ENCODE peak calls at places on chromosome 12, in eight cellular contexts. One of them, this sample, is unnamed.

GRCh38 chr12:127293507-127294310 is 973.3 kb upstream of the TMEM132C start:
- DNase-seq in H1: peak
- DNase-seq in A549: peak
- DNase-seq in GM12878: no peak
- DNase-seq in SK-N-SH: peak
- DNase-seq in HepG2: no peak
- DNase-seq in ovary: no peak
- DNase-seq in tibial nerve: peak
- DNase-seq in this sample: peak

GRCh38 chr12:42091769-42092168 is 52.9 kb downstream of the GXYLT1 start:
- DNase-seq in tibial nerve: no peak
- DNase-seq in HepG2: no peak
- DNase-seq in SK-N-SH: no peak
- DNase-seq in ovary: no peak
- DNase-seq in A549: no peak
- DNase-seq in H1: no peak
- DNase-seq in GM12878: no peak
- DNase-seq in this sample: no peak

GRCh38 chr12:59459966-59460365 is 135.9 kb upstream of the SLC16A7 start:
- DNase-seq in tibial nerve: no peak
- DNase-seq in A549: no peak
- DNase-seq in HepG2: no peak
- DNase-seq in ovary: no peak
- DNase-seq in GM12878: no peak
- DNase-seq in SK-N-SH: no peak
- DNase-seq in H1: no peak
- DNase-seq in this sample: no peak

GRCh38 chr12:57370696-57371095 is 60.1 kb downstream of the R3HDM2 start:
- DNase-seq in tibial nerve: no peak
- DNase-seq in A549: no peak
- DNase-seq in H1: no peak
- DNase-seq in ovary: no peak
- DNase-seq in SK-N-SH: no peak
- DNase-seq in HepG2: no peak
- DNase-seq in GM12878: no peak
- DNase-seq in this sample: no peak

GRCh38 chr12:111443086-111443485 is 37.4 kb downstream of the SH2B3 start:
- DNase-seq in GM12878: no peak
- DNase-seq in A549: no peak
- DNase-seq in ovary: no peak
- DNase-seq in tibial nerve: no peak
- DNase-seq in H1: no peak
- DNase-seq in HepG2: no peak
- DNase-seq in SK-N-SH: no peak
- DNase-seq in this sample: no peak

GRCh38 chr12:124727244-124727673 is 136.4 kb downstream of the SCARB1 start:
- DNase-seq in tibial nerve: peak
- DNase-seq in H1: no peak
- DNase-seq in SK-N-SH: no peak
- DNase-seq in HepG2: peak
- DNase-seq in ovary: no peak
- DNase-seq in A549: no peak
- DNase-seq in GM12878: no peak
- DNase-seq in this sample: peak

GRCh38 chr12:26839551-26839950 is 6.6 kb upstream of the ITPR2 start:
- DNase-seq in HepG2: no peak
- DNase-seq in GM12878: no peak
- DNase-seq in tibial nerve: no peak
- DNase-seq in H1: no peak
- DNase-seq in SK-N-SH: no peak
- DNase-seq in ovary: no peak
- DNase-seq in A549: no peak
- DNase-seq in this sample: no peak

GRCh38 chr12:114974333-114974732 is 290.4 kb upstream of the TBX3 start:
- DNase-seq in A549: no peak
- DNase-seq in tibial nerve: no peak
- DNase-seq in ovary: no peak
- DNase-seq in SK-N-SH: no peak
- DNase-seq in HepG2: no peak
- DNase-seq in H1: no peak
- DNase-seq in GM12878: no peak
- DNase-seq in this sample: no peak

GRCh38 chr12:5432011-5432400 is at the start of gene NTF3:
- DNase-seq in HepG2: no peak
- DNase-seq in tibial nerve: no peak
- DNase-seq in SK-N-SH: peak
- DNase-seq in A549: no peak
- DNase-seq in H1: peak
- DNase-seq in ovary: peak
- DNase-seq in GM12878: no peak
- DNase-seq in this sample: no peak

GRCh38 chr12:104370989-104371870 is 67.7 kb downstream of the EID3 start:
- DNase-seq in HepG2: no peak
- DNase-seq in GM12878: no peak
- DNase-seq in H1: no peak
- DNase-seq in SK-N-SH: no peak
- DNase-seq in tibial nerve: no peak
- DNase-seq in A549: peak
- DNase-seq in ovary: no peak
- DNase-seq in this sample: no peak

GRCh38 chr12:9756756-9757155 is 3.9 kb downstream of the CD69 start:
- DNase-seq in HepG2: no peak
- DNase-seq in SK-N-SH: no peak
- DNase-seq in ovary: no peak
- DNase-seq in A549: no peak
- DNase-seq in tibial nerve: no peak
- DNase-seq in GM12878: no peak
- DNase-seq in H1: no peak
- DNase-seq in this sample: no peak

GRCh38 chr12:131264625-131265024 is 310.9 kb downstream of the ADGRD1 start:
- DNase-seq in H1: no peak
- DNase-seq in A549: peak
- DNase-seq in GM12878: no peak
- DNase-seq in SK-N-SH: no peak
- DNase-seq in tibial nerve: no peak
- DNase-seq in ovary: peak
- DNase-seq in HepG2: no peak
- DNase-seq in this sample: no peak

GRCh38 chr12:100128509-100128908 is 14.2 kb downstream of the BLTP3B start:
- DNase-seq in A549: peak
- DNase-seq in HepG2: peak
- DNase-seq in tibial nerve: peak
- DNase-seq in GM12878: no peak
- DNase-seq in ovary: no peak
- DNase-seq in SK-N-SH: peak
- DNase-seq in H1: no peak
- DNase-seq in this sample: peak

GRCh38 chr12:123946152-123946515 is 26.5 kb downstream of the CCDC92 start:
- DNase-seq in tibial nerve: no peak
- DNase-seq in GM12878: no peak
- DNase-seq in HepG2: no peak
- DNase-seq in SK-N-SH: no peak
- DNase-seq in H1: no peak
- DNase-seq in ovary: no peak
- DNase-seq in A549: no peak
- DNase-seq in this sample: no peak

GRCh38 chr12:117328556-117329100 is 32.8 kb downstream of the NOS1 start:
- DNase-seq in H1: no peak
- DNase-seq in SK-N-SH: no peak
- DNase-seq in ovary: no peak
- DNase-seq in HepG2: no peak
- DNase-seq in tibial nerve: no peak
- DNase-seq in A549: no peak
- DNase-seq in GM12878: no peak
- DNase-seq in this sample: no peak

GRCh38 chr12:98456583-98457573 is 58.5 kb upstream of the TMPO start:
- DNase-seq in tibial nerve: no peak
- DNase-seq in GM12878: no peak
- DNase-seq in SK-N-SH: peak
- DNase-seq in HepG2: no peak
- DNase-seq in A549: no peak
- DNase-seq in ovary: peak
- DNase-seq in H1: peak
- DNase-seq in this sample: peak

GRCh38 chr12:20436367-20436766 is 68.0 kb downstream of the PDE3A start:
- DNase-seq in SK-N-SH: no peak
- DNase-seq in ovary: no peak
- DNase-seq in tibial nerve: no peak
- DNase-seq in HepG2: no peak
- DNase-seq in H1: no peak
- DNase-seq in GM12878: no peak
- DNase-seq in A549: no peak
- DNase-seq in this sample: no peak

GRCh38 chr12:49806877-49807276 is 21.3 kb downstream of the NCKAP5L start:
- DNase-seq in tibial nerve: no peak
- DNase-seq in A549: no peak
- DNase-seq in HepG2: no peak
- DNase-seq in GM12878: no peak
- DNase-seq in ovary: no peak
- DNase-seq in SK-N-SH: peak
- DNase-seq in H1: no peak
- DNase-seq in this sample: no peak

GRCh38 chr12:49805409-49805808 is 22.8 kb downstream of the NCKAP5L start:
- DNase-seq in GM12878: no peak
- DNase-seq in SK-N-SH: no peak
- DNase-seq in tibial nerve: no peak
- DNase-seq in HepG2: no peak
- DNase-seq in A549: no peak
- DNase-seq in H1: no peak
- DNase-seq in ovary: no peak
- DNase-seq in this sample: no peak

GRCh38 chr12:49803693-49804450 is 24.3 kb downstream of the NCKAP5L start:
- DNase-seq in H1: no peak
- DNase-seq in A549: no peak
- DNase-seq in SK-N-SH: no peak
- DNase-seq in GM12878: no peak
- DNase-seq in HepG2: no peak
- DNase-seq in ovary: no peak
- DNase-seq in tibial nerve: no peak
- DNase-seq in this sample: no peak

GRCh38 chr12:49806321-49806813 is 21.8 kb downstream of the NCKAP5L start:
- DNase-seq in tibial nerve: no peak
- DNase-seq in SK-N-SH: no peak
- DNase-seq in GM12878: no peak
- DNase-seq in ovary: no peak
- DNase-seq in H1: no peak
- DNase-seq in A549: no peak
- DNase-seq in HepG2: no peak
- DNase-seq in this sample: no peak

GRCh38 chr12:49804821-49805220 is 23.4 kb downstream of the NCKAP5L start:
- DNase-seq in SK-N-SH: peak
- DNase-seq in ovary: no peak
- DNase-seq in A549: no peak
- DNase-seq in GM12878: no peak
- DNase-seq in H1: no peak
- DNase-seq in HepG2: no peak
- DNase-seq in tibial nerve: no peak
- DNase-seq in this sample: no peak
- TF ChIP-seq EP300 in SK-N-SH: no peak
- TF ChIP-seq EP300 in ovary: no peak
- TF ChIP-seq EP300 in A549: no peak
- TF ChIP-seq EP300 in GM12878: no peak
- TF ChIP-seq EP300 in H1: no peak
- TF ChIP-seq EP300 in HepG2: no peak
- TF ChIP-seq EP300 in tibial nerve: no peak
- TF ChIP-seq EP300 in this sample: no peak

GRCh38 chr12:76055393-76055792 is 23.8 kb upstream of the PHLDA1 start:
- DNase-seq in HepG2: no peak
- DNase-seq in H1: no peak
- DNase-seq in tibial nerve: no peak
- DNase-seq in GM12878: no peak
- DNase-seq in A549: no peak
- DNase-seq in ovary: no peak
- DNase-seq in SK-N-SH: no peak
- DNase-seq in this sample: no peak
- H3K27ac ChIP-seq in HepG2: no peak
- H3K27ac ChIP-seq in H1: no peak
- H3K27ac ChIP-seq in tibial nerve: no peak
- H3K27ac ChIP-seq in GM12878: no peak
- H3K27ac ChIP-seq in A549: no peak
- H3K27ac ChIP-seq in ovary: no peak
- H3K27ac ChIP-seq in SK-N-SH: no peak
- H3K27ac ChIP-seq in this sample: no peak

GRCh38 chr12:113961921-113962710 is 4.0 kb downstream of the RBM19 start:
- DNase-seq in A549: no peak
- DNase-seq in tibial nerve: no peak
- DNase-seq in HepG2: peak
- DNase-seq in H1: no peak
- DNase-seq in ovary: no peak
- DNase-seq in GM12878: peak
- DNase-seq in SK-N-SH: no peak
- DNase-seq in this sample: no peak
- TF ChIP-seq EP300 in A549: no peak
- TF ChIP-seq EP300 in tibial nerve: no peak
- TF ChIP-seq EP300 in HepG2: no peak
- TF ChIP-seq EP300 in H1: no peak
- TF ChIP-seq EP300 in ovary: no peak
- TF ChIP-seq EP300 in GM12878: peak
- TF ChIP-seq EP300 in SK-N-SH: no peak
- TF ChIP-seq EP300 in this sample: no peak

GRCh38 chr12:83739602-83740001 is 1052.9 kb downstream of the TMTC2 start:
- DNase-seq in A549: no peak
- DNase-seq in HepG2: no peak
- DNase-seq in GM12878: no peak
- DNase-seq in tibial nerve: no peak
- DNase-seq in ovary: no peak
- DNase-seq in H1: no peak
- DNase-seq in SK-N-SH: no peak
- DNase-seq in this sample: no peak
- H3K27ac ChIP-seq in A549: no peak
- H3K27ac ChIP-seq in HepG2: no peak
- H3K27ac ChIP-seq in GM12878: no peak
- H3K27ac ChIP-seq in tibial nerve: no peak
- H3K27ac ChIP-seq in ovary: no peak
- H3K27ac ChIP-seq in H1: no peak
- H3K27ac ChIP-seq in SK-N-SH: no peak
- H3K27ac ChIP-seq in this sample: no peak